ENCODE peak calls at places on chromosomes 2 and 18, in eight cellular contexts. S, W, B, Z, M, Y, G and V are unnamed samples.
A peak's percentile ranks its signal among the peaks of the same experiment; 100 is the strongest.

GRCh38 chr2:219433666-219434467 is 776 bp upstream of the SPEG start:
- DNase-seq in Z (peak; percentile 75), G (peak; percentile 71), Y (no peak), S (peak; percentile 57), B (peak; percentile 97), M (peak; percentile 89), W (no peak), V (no peak)

GRCh38 chr2:191597186-191597751 is 80.7 kb upstream of the NABP1 start:
- DNase-seq in Z (no peak), W (no peak), G (no peak), B (no peak), Y (no peak), S (no peak), M (no peak), V (no peak)

GRCh38 chr2:138107288-138107687 is 143.0 kb downstream of the HNMT start:
- DNase-seq in M (no peak), Z (no peak), G (no peak), W (no peak), B (no peak), S (no peak), Y (no peak), V (no peak)

GRCh38 chr2:210049831-210050230 is 47.4 kb downstream of the RPE start:
- DNase-seq in G (no peak), S (no peak), Y (no peak), W (no peak), M (no peak), B (no peak), Z (no peak), V (no peak)

GRCh38 chr18:58538604-58539386 is 90.1 kb downstream of the ALPK2 start:
- DNase-seq in Z (no peak), Y (no peak), B (peak; percentile 54), W (no peak), G (peak; percentile 29), S (no peak), M (no peak), V (no peak)

GRCh38 chr2:75102011-75102410 is 97.3 kb downstream of the TACR1 start:
- DNase-seq in Y (no peak), G (no peak), W (no peak), M (no peak), B (no peak), S (no peak), Z (no peak), V (no peak)

GRCh38 chr2:237863659-237864029 is 4.2 kb downstream of the RAMP1 start:
- DNase-seq in B (no peak), G (no peak), Z (peak; percentile 74), Y (no peak), M (no peak), W (peak; percentile 74), S (no peak), V (no peak)

GRCh38 chr2:85237849-85238570 is 89.8 kb downstream of the TGOLN2 start:
- DNase-seq in G (no peak), Y (no peak), W (no peak), M (no peak), Z (no peak), B (peak; percentile 95), S (no peak), V (no peak)

GRCh38 chr2:157825885-157826284 is 50.2 kb downstream of the ACVR1 start:
- DNase-seq in G (peak; percentile 54), B (no peak), Y (no peak), W (peak; percentile 78), M (no peak), Z (no peak), S (no peak), V (no peak)

GRCh38 chr2:479505-480161 is 191.7 kb upstream of the ALKAL2 start:
- DNase-seq in Z (no peak), B (no peak), W (no peak), S (no peak), Y (no peak), M (no peak), G (no peak), V (no peak)

GRCh38 chr2:95039410-95039809 is 13.9 kb downstream of the MAL start:
- DNase-seq in G (no peak), B (no peak), Z (no peak), Y (no peak), W (no peak), S (no peak), M (no peak), V (no peak)

GRCh38 chr2:95041824-95042442 is 16.4 kb downstream of the MAL start:
- DNase-seq in G (no peak), M (no peak), Z (no peak), Y (no peak), B (no peak), S (no peak), W (no peak), V (no peak)

GRCh38 chr2:95039978-95040377 is 14.5 kb downstream of the MAL start:
- DNase-seq in M (no peak), G (no peak), W (no peak), Y (no peak), Z (no peak), S (no peak), B (no peak), V (no peak)

GRCh38 chr2:95041060-95041823 is 15.7 kb downstream of the MAL start:
- DNase-seq in S (no peak), Z (no peak), G (no peak), B (no peak), W (no peak), M (no peak), Y (no peak), V (no peak)

GRCh38 chr2:95040470-95040869 is 15.0 kb downstream of the MAL start:
- DNase-seq in W (no peak), G (no peak), B (no peak), M (no peak), Z (no peak), Y (no peak), S (no peak), V (no peak)
- H3K4me1 ChIP-seq in W (peaks cover 12% of the 10 kb centered on the region), G (peaks cover 14% of the 10 kb centered on the region), B (no peaks in the 10 kb centered on the region), M (no peaks in the 10 kb centered on the region), Z (no peaks in the 10 kb centered on the region), Y (no peaks in the 10 kb centered on the region), S (no peaks in the 10 kb centered on the region), V (peaks cover 39% of the 10 kb centered on the region)

DNA sequence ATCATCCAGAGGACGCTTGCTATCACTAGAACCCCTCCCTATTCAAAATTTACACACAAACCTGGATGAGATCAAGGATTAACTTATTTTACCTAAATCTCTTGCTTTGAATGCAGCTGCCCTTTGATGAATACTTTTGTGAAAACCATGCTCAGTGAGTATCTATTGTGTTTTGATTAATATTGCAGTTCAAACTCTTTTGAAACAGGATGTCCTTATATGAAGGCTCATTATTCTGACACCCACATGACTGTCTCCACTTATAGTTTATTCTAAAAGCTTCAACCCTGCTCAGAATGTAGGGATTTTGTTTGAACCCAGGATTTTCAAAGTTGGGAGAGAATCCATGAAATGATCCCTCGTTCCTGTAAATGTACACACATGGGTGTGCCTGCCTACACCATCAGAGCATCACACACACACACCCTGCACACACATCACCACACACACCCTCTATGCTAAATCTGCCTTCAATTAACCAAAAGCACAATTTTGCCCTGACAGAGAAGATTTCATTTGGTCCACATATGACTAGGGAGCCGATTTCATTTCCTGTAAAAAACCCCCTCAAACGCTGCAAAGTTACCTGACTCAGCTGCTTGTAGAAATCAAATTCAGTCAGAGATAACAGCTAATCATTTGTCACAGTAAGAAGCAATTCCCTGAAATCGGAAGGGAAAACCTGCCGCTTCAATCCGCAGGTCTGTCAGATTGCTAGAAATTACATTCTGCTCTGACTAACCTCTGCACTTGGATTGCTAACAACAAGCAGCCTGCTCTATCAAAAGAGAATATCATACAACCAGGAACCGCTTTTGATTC is 65.2 kb downstream of the ZEB2 start:
- DNase-seq in S (no peak), Y (no peak), B (no peak), Z (no peak), M (no peak), W (no peak), G (peak; percentile 29), V (no peak)
- H3K27ac ChIP-seq in S (peak overlapping the region; percentile 38), Y (peak overlapping the region; percentile 80), B (no peak overlapping the region), Z (no peak overlapping the region), M (no peak overlapping the region), W (peak overlapping the region; percentile 10), G (peak overlapping the region; percentile 28), V (peak overlapping the region; percentile 75)

GRCh38 chr2:54635554-54636152 is 87.8 kb upstream of the EML6 start:
- DNase-seq in Z (no peak), B (no peak), M (no peak), W (no peak), S (no peak), G (peak; percentile 46), Y (no peak), V (no peak)

GRCh38 chr2:54634564-54635511 is 88.6 kb upstream of the EML6 start:
- DNase-seq in Z (no peak), Y (no peak), M (no peak), W (no peak), G (peak; percentile 84), B (peak; percentile 38), S (peak; percentile 22), V (peak; percentile 66)

GRCh38 chr2:54631755-54632154 is 91.7 kb upstream of the EML6 start:
- DNase-seq in S (no peak), G (no peak), W (no peak), B (no peak), Y (no peak), M (no peak), Z (no peak), V (no peak)

GRCh38 chr2:54632733-54633692 is 90.4 kb upstream of the EML6 start:
- DNase-seq in S (no peak), Z (no peak), Y (no peak), B (no peak), W (no peak), M (no peak), G (peak; percentile 83), V (no peak)

DNA sequence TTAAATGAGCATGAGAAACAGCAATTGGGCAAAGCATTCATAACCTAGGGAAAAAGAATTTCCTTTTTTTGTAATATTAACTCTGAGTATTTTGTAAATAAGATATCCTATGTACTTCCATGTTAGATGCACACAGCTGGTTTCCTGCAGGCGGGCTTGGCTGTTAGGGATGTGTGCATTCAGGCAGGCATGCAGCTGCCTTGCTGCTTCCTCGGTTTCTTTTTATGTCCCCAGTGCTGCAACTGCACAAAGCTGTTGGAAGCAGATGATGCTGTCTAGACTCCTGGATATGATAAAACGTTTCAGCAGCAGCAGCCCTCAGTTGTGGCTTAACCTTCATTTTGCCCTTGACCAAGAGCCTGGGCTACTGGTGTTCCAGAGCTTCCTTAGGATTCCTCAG is 89.5 kb upstream of the EML6 start:
- DNase-seq in W (no peak), G (no peak), M (no peak), Z (no peak), B (no peak), Y (no peak), S (no peak), V (no peak)
- H3K4me1 ChIP-seq in W (peaks cover 18% of the 10 kb centered on the region), G (peaks cover 19% of the 10 kb centered on the region), M (peaks cover 45% of the 10 kb centered on the region), Z (peaks cover 2% of the 10 kb centered on the region), B (peaks cover 5% of the 10 kb centered on the region), Y (no peaks in the 10 kb centered on the region), S (peaks cover 20% of the 10 kb centered on the region), V (peaks cover 100% of the 10 kb centered on the region)

GRCh38 chr18:1463981-1464380 is 559.3 kb downstream of the ADCYAP1 start:
- DNase-seq in S (no peak), M (no peak), G (no peak), B (no peak), Y (no peak), W (no peak), Z (no peak), V (no peak)
- H3K27ac ChIP-seq in S (no peak overlapping the region), M (no peak overlapping the region), G (no peak overlapping the region), B (no peak overlapping the region), Y (no peak overlapping the region), W (no peak overlapping the region), Z (no peak overlapping the region), V (no peak overlapping the region)

GRCh38 chr18:79406708-79407107 is 11.0 kb downstream of the NFATC1 start:
- DNase-seq in M (no peak), W (no peak), G (no peak), B (no peak), Y (no peak), S (no peak), Z (peak; percentile 72), V (peak; percentile 13)
- H3K4me1 ChIP-seq in M (peaks cover 29% of the 10 kb centered on the region), W (peaks cover 41% of the 10 kb centered on the region), G (no peaks in the 10 kb centered on the region), B (peaks cover 7% of the 10 kb centered on the region), Y (no peaks in the 10 kb centered on the region), S (peaks cover 5% of the 10 kb centered on the region), Z (no peaks in the 10 kb centered on the region), V (peaks cover 38% of the 10 kb centered on the region)

GRCh38 chr2:68098398-68098797 is 35.6 kb upstream of the C1D start:
- DNase-seq in W (no peak), B (no peak), G (no peak), S (no peak), M (no peak), Y (no peak), Z (no peak), V (no peak)
- H3K27ac ChIP-seq in W (no peak overlapping the region), B (no peak overlapping the region), G (no peak overlapping the region), S (no peak overlapping the region), M (no peak overlapping the region), Y (no peak overlapping the region), Z (no peak overlapping the region), V (no peak overlapping the region)